ENCODE peak calls at places on chromosomes 13 and 19, in nine cellular contexts. X is activated CD4-positive, CD25-positive, alpha-beta regulatory T cell; F is osteoblast; N is stimulated activated CD4-positive, alpha-beta T cell treated with anti-CD3 and anti-CD28 coated beads, Interleukin-4, amount 100 ng/mL, for 1 hour; K is stimulated activated CD8-positive, alpha-beta memory T cell treated with anti-CD3 and anti-CD28 coated beads, Interleukin-7, amount 100 ng/mL, for 4 hours; W is HS-27A; R is anterior cingulate cortex; G is transverse colon; S is astrocyte of the cerebellum. P is an unnamed sample.

GRCh38 chr13:50483416-50483815 is 360.1 kb downstream of the DLEU7 start:
- DNase-seq in X (no peak), F (no peak), N (no peak), K (no peak), W (no peak), R (no peak), G (no peak), S (no peak), P (no peak)

GRCh38 chr19:38268539-38268938 is 4.2 kb downstream of the SPINT2 start:
- DNase-seq in X (no peak), F (no peak), N (no peak), K (no peak), W (no peak), R (no peak), G (no peak), S (no peak), P (no peak)

GRCh38 chr13:104586010-104586746 is 1520.0 kb upstream of the SLC10A2 start:
- DNase-seq in X (no peak), F (no peak), N (no peak), K (no peak), W (peak; percentile 11), R (no peak), G (peak; percentile 41), S (peak; percentile 55), P (peak; percentile 43)

GRCh38 chr19:35362261-35363000 is 4.2 kb downstream of the FFAR3 start:
- DNase-seq in X (no peak), F (no peak), N (no peak), K (no peak), W (no peak), R (no peak), G (no peak), S (no peak), P (no peak)

GRCh38 chr13:106318941-106319411 is 216.5 kb downstream of the EFNB2 start:
- DNase-seq in X (no peak), F (peak; percentile 91), N (no peak), K (no peak), W (peak; percentile 12), R (no peak), G (no peak), S (peak; percentile 83), P (peak; percentile 97)

GRCh38 chr13:96809366-96810096 is 184.7 kb downstream of the OXGR1 start:
- DNase-seq in X (no peak), F (no peak), N (no peak), K (no peak), W (no peak), R (no peak), G (no peak), S (no peak), P (no peak)

GRCh38 chr19:36209372-36209771 is 5.1 kb downstream of the ZNF565 start:
- DNase-seq in X (no peak), F (no peak), N (no peak), K (no peak), W (no peak), R (no peak), G (no peak), S (no peak), P (no peak)

GRCh38 chr19:55166530-55167268 is at the start of gene DNAAF3:
- DNase-seq in X (no peak), F (peak; percentile 100), N (peak; percentile 75), K (peak; percentile 38), W (peak; percentile 96), R (peak; percentile 55), G (peak; percentile 93), S (peak; percentile 93), P (peak; percentile 93)

GRCh38 chr13:112249644-112250610 is 126.2 kb upstream of the SPACA7 start:
- DNase-seq in X (no peak), F (peak; percentile 60), N (no peak), K (no peak), W (no peak), R (no peak), G (no peak), S (no peak), P (no peak)

GRCh38 chr13:102651892-102652291 is 43.0 kb downstream of the METTL21C start:
- DNase-seq in X (no peak), F (no peak), N (no peak), K (no peak), W (peak; percentile 49), R (no peak), G (no peak), S (no peak), P (peak; percentile 24)

GRCh38 chr19:35355851-35356460 is 2.3 kb upstream of the FFAR3 start:
- DNase-seq in X (no peak), F (no peak), N (no peak), K (no peak), W (no peak), R (no peak), G (no peak), S (no peak), P (no peak)

GRCh38 chr19:5823579-5824281 is 15.8 kb downstream of the FUT6 start:
- DNase-seq in X (no peak), F (peak; percentile 78), N (no peak), K (no peak), W (no peak), R (no peak), G (peak; percentile 54), S (no peak), P (peak; percentile 51)

GRCh38 chr13:98962901-98963594 is 14.8 kb downstream of the DOCK9 start:
- DNase-seq in X (no peak), F (no peak), N (no peak), K (no peak), W (no peak), R (no peak), G (no peak), S (peak; percentile 18), P (no peak)

GRCh38 chr19:35118268-35119026 is 2.8 kb downstream of the FXYD3 start:
- DNase-seq in X (no peak), F (no peak), N (no peak), K (no peak), W (no peak), R (no peak), G (peak; percentile 66), S (no peak), P (no peak)

GRCh38 chr13:46961719-46962118 is 64.9 kb upstream of the HTR2A start:
- DNase-seq in X (no peak), F (peak; percentile 72), N (no peak), K (no peak), W (no peak), R (no peak), G (no peak), S (peak; percentile 65), P (peak; percentile 89)

GRCh38 chr19:45824041-45824471 is 8.9 kb upstream of the RSPH6A start:
- DNase-seq in X (no peak), F (peak; percentile 62), N (no peak), K (no peak), W (no peak), R (no peak), G (no peak), S (no peak), P (no peak)

GRCh38 chr13:35891486-35891885 is 239.7 kb downstream of the DCLK1 start:
- DNase-seq in X (no peak), F (no peak), N (no peak), K (no peak), W (no peak), R (no peak), G (no peak), S (no peak), P (no peak)

GRCh38 chr13:89239361-89240127 is 1568.4 kb downstream of the SLITRK5 start:
- DNase-seq in X (no peak), F (no peak), N (no peak), K (no peak), W (no peak), R (no peak), G (no peak), S (no peak), P (no peak)

GRCh38 chr19:48635966-48636858 is 967 bp downstream of the DBP start:
- DNase-seq in X (no peak), F (peak; percentile 86), N (no peak), K (no peak), W (no peak), R (no peak), G (peak; percentile 63), S (no peak), P (no peak)

GRCh38 chr19:27776020-27776419 is 1436.9 kb downstream of the UQCRFS1 start:
- DNase-seq in X (no peak), F (no peak), N (no peak), K (no peak), W (no peak), R (no peak), G (no peak), S (no peak), P (peak; percentile 71)

GRCh38 chr19:42199440-42200115 is 17.9 kb downstream of the DEDD2 start:
- DNase-seq in X (no peak), F (peak; percentile 69), N (peak; percentile 51), K (no peak), W (no peak), R (no peak), G (peak; percentile 53), S (no peak), P (no peak)

GRCh38 chr19:44677019-44677809 is 5.9 kb downstream of the CEACAM19 start:
- DNase-seq in X (no peak), F (peak; percentile 77), N (no peak), K (no peak), W (peak; percentile 77), R (no peak), G (no peak), S (no peak), P (peak; percentile 73)

GRCh38 chr19:18098891-18099622 is 1.5 kb downstream of the MAST3 start:
- DNase-seq in X (peak; percentile 15), F (peak; percentile 76), N (peak; percentile 33), K (peak; percentile 58), W (no peak), R (no peak), G (peak; percentile 60), S (no peak), P (no peak)

GRCh38 chr19:39067104-39067503 is 17.1 kb upstream of the ACP7 start:
- DNase-seq in X (no peak), F (no peak), N (no peak), K (no peak), W (no peak), R (no peak), G (no peak), S (no peak), P (no peak)

GRCh38 chr13:114125589-114125988 is 6.8 kb downstream of the RASA3 start:
- DNase-seq in X (no peak), F (no peak), N (no peak), K (no peak), W (no peak), R (no peak), G (no peak), S (no peak), P (no peak)

GRCh38 chr19:18520848-18521691 is 800 bp downstream of the ELL start:
- DNase-seq in X (no peak), F (peak; percentile 69), N (peak; percentile 19), K (no peak), W (peak; percentile 24), R (no peak), G (peak; percentile 78), S (no peak), P (no peak)

GRCh38 chr13:25836709-25837316 is 215.0 kb downstream of the SHISA2 start:
- DNase-seq in X (no peak), F (no peak), N (no peak), K (no peak), W (no peak), R (no peak), G (no peak), S (no peak), P (peak; percentile 14)

GRCh38 chr19:5895409-5895808 is 8.2 kb downstream of the NDUFA11 start:
- DNase-seq in X (no peak), F (peak; percentile 44), N (no peak), K (no peak), W (no peak), R (no peak), G (no peak), S (no peak), P (no peak)

GRCh38 chr19:33471111-33471996 is 50.2 kb downstream of the PEPD start:
- DNase-seq in X (no peak), F (peak; percentile 49), N (no peak), K (no peak), W (no peak), R (no peak), G (no peak), S (no peak), P (no peak)

GRCh38 chr13:72457151-72457550 is 270.3 kb downstream of the MZT1 start:
- DNase-seq in X (no peak), F (no peak), N (no peak), K (no peak), W (no peak), R (no peak), G (no peak), S (no peak), P (no peak)

GRCh38 chr19:1106841-1107654 is 3.3 kb downstream of the GPX4 start:
- DNase-seq in X (no peak), F (no peak), N (no peak), K (no peak), W (no peak), R (no peak), G (peak; percentile 32), S (no peak), P (no peak)

P was measured in HT1080.